ENCODE peak calls at places on chromosomes 13 and 19, in seven cellular contexts. One of them, this sample, is unnamed.
A peak's percentile ranks its signal among the peaks of the same experiment; 100 is the strongest.

GRCh38 chr13:113732176-113732960 is 26.7 kb upstream of the TMEM255B start:
- DNase-seq in foreskin keratinocyte: no peak
- DNase-seq in stimulated activated CD8-positive, alpha-beta memory T cell treated with anti-CD3 and anti-CD28 coated beads, Interleukin-7, amount 100 ng/mL, for 24 hours: no peak
- DNase-seq in AG09319: no peak
- DNase-seq in HuH-7: no peak
- DNase-seq in aorta: peak; percentile 62
- DNase-seq in osteoblast: no peak
- DNase-seq in this sample: no peak

GRCh38 chr13:37914781-37915391 is 45.3 kb upstream of the TRPC4 start:
- DNase-seq in AG09319: no peak
- DNase-seq in foreskin keratinocyte: peak; percentile 87
- DNase-seq in osteoblast: no peak
- DNase-seq in HuH-7: no peak
- DNase-seq in stimulated activated CD8-positive, alpha-beta memory T cell treated with anti-CD3 and anti-CD28 coated beads, Interleukin-7, amount 100 ng/mL, for 24 hours: no peak
- DNase-seq in aorta: no peak
- DNase-seq in this sample: peak; percentile 20

GRCh38 chr19:15621801-15622200 is 6.8 kb downstream of the CYP4F8 start:
- DNase-seq in osteoblast: no peak
- DNase-seq in stimulated activated CD8-positive, alpha-beta memory T cell treated with anti-CD3 and anti-CD28 coated beads, Interleukin-7, amount 100 ng/mL, for 24 hours: no peak
- DNase-seq in aorta: no peak
- DNase-seq in foreskin keratinocyte: no peak
- DNase-seq in HuH-7: no peak
- DNase-seq in AG09319: no peak
- DNase-seq in this sample: no peak

GRCh38 chr13:80389073-80390038 is 48.4 kb upstream of the SPRY2 start:
- DNase-seq in AG09319: no peak
- DNase-seq in stimulated activated CD8-positive, alpha-beta memory T cell treated with anti-CD3 and anti-CD28 coated beads, Interleukin-7, amount 100 ng/mL, for 24 hours: no peak
- DNase-seq in foreskin keratinocyte: no peak
- DNase-seq in aorta: no peak
- DNase-seq in HuH-7: no peak
- DNase-seq in osteoblast: no peak
- DNase-seq in this sample: no peak

GRCh38 chr13:65149687-65150086 is 2080.4 kb downstream of the PCDH9 start:
- DNase-seq in osteoblast: no peak
- DNase-seq in HuH-7: no peak
- DNase-seq in stimulated activated CD8-positive, alpha-beta memory T cell treated with anti-CD3 and anti-CD28 coated beads, Interleukin-7, amount 100 ng/mL, for 24 hours: no peak
- DNase-seq in AG09319: no peak
- DNase-seq in foreskin keratinocyte: no peak
- DNase-seq in aorta: no peak
- DNase-seq in this sample: no peak

GRCh38 chr13:24050292-24050711 is 110.2 kb upstream of the SPATA13 start:
- DNase-seq in aorta: no peak
- DNase-seq in stimulated activated CD8-positive, alpha-beta memory T cell treated with anti-CD3 and anti-CD28 coated beads, Interleukin-7, amount 100 ng/mL, for 24 hours: no peak
- DNase-seq in foreskin keratinocyte: peak; percentile 71
- DNase-seq in HuH-7: no peak
- DNase-seq in AG09319: no peak
- DNase-seq in osteoblast: peak; percentile 90
- DNase-seq in this sample: no peak

GRCh38 chr13:83151308-83151660 is 731.0 kb downstream of the SLITRK1 start:
- DNase-seq in aorta: no peak
- DNase-seq in AG09319: no peak
- DNase-seq in osteoblast: no peak
- DNase-seq in stimulated activated CD8-positive, alpha-beta memory T cell treated with anti-CD3 and anti-CD28 coated beads, Interleukin-7, amount 100 ng/mL, for 24 hours: no peak
- DNase-seq in foreskin keratinocyte: no peak
- DNase-seq in HuH-7: no peak
- DNase-seq in this sample: no peak

GRCh38 chr13:50676602-50677001 is 166.9 kb downstream of the DLEU7 start:
- DNase-seq in osteoblast: no peak
- DNase-seq in aorta: no peak
- DNase-seq in stimulated activated CD8-positive, alpha-beta memory T cell treated with anti-CD3 and anti-CD28 coated beads, Interleukin-7, amount 100 ng/mL, for 24 hours: no peak
- DNase-seq in AG09319: no peak
- DNase-seq in HuH-7: no peak
- DNase-seq in foreskin keratinocyte: peak; percentile 49
- DNase-seq in this sample: peak; percentile 31

GRCh38 chr19:16160943-16161560 is 12.3 kb downstream of the CIB3 start:
- DNase-seq in foreskin keratinocyte: peak; percentile 83
- DNase-seq in HuH-7: no peak
- DNase-seq in osteoblast: peak; percentile 83
- DNase-seq in stimulated activated CD8-positive, alpha-beta memory T cell treated with anti-CD3 and anti-CD28 coated beads, Interleukin-7, amount 100 ng/mL, for 24 hours: no peak
- DNase-seq in AG09319: no peak
- DNase-seq in aorta: no peak
- DNase-seq in this sample: peak; percentile 68

GRCh38 chr19:1860133-1860775 is 3.1 kb downstream of the KLF16 start:
- DNase-seq in aorta: peak; percentile 86
- DNase-seq in stimulated activated CD8-positive, alpha-beta memory T cell treated with anti-CD3 and anti-CD28 coated beads, Interleukin-7, amount 100 ng/mL, for 24 hours: no peak
- DNase-seq in foreskin keratinocyte: no peak
- DNase-seq in AG09319: no peak
- DNase-seq in osteoblast: peak; percentile 99
- DNase-seq in HuH-7: peak; percentile 69
- DNase-seq in this sample: no peak